ENCODE peak calls at places on chromosome 1, in five cellular contexts. F is GM23248, I is transverse colon, K is cardiac muscle cell, H is colonic mucosa. P is an unnamed sample.
A peak's percentile ranks its signal among the peaks of the same experiment; 100 is the strongest.

GRCh38 chr1:67840449-67840848 is 7.2 kb upstream of the GNG12 start:
- DNase-seq in F (peak; percentile 94), I (no peak), K (peak; percentile 94), H (no peak), P (no peak)

GRCh38 chr1:63101336-63101735 is 221.0 kb upstream of the FOXD3 start:
- DNase-seq in F (no peak), I (no peak), K (no peak), H (no peak), P (no peak)

GRCh38 chr1:223662943-223663342 is 2.6 kb downstream of the CAPN8 start:
- DNase-seq in F (no peak), I (no peak), K (no peak), H (no peak), P (no peak)

GRCh38 chr1:47709302-47710074 is 271.6 kb downstream of the FOXD2 start:
- DNase-seq in F (peak; percentile 47), I (peak; percentile 50), K (no peak), H (peak; percentile 54), P (no peak)

GRCh38 chr1:150807257-150807637 is 813 bp downstream of the CTSK start:
- DNase-seq in F (peak; percentile 54), I (no peak), K (peak; percentile 54), H (no peak), P (no peak)

GRCh38 chr1:76314730-76315129 is 240.2 kb downstream of the ST6GALNAC3 start:
- DNase-seq in F (no peak), I (no peak), K (no peak), H (no peak), P (no peak)

GRCh38 chr1:7614576-7615074 is 156.5 kb upstream of the VAMP3 start:
- DNase-seq in F (no peak), I (no peak), K (no peak), H (no peak), P (no peak)

GRCh38 chr1:18010408-18010807 is 97.2 kb upstream of the IGSF21 start:
- DNase-seq in F (no peak), I (no peak), K (no peak), H (no peak), P (no peak)

GRCh38 chr1:201455098-201455497 is 13.9 kb downstream of the PHLDA3 start:
- DNase-seq in F (no peak), I (no peak), K (no peak), H (no peak), P (no peak)

GRCh38 chr1:61056674-61057439 is 25.5 kb upstream of the NFIA start:
- DNase-seq in F (peak; percentile 72), I (peak; percentile 74), K (peak; percentile 75), H (peak; percentile 76), P (no peak)

GRCh38 chr1:30524840-30525617 is 198.4 kb downstream of the MATN1 start:
- DNase-seq in F (peak; percentile 26), I (no peak), K (no peak), H (no peak), P (no peak)

GRCh38 chr1:47187226-47187925 is 2.5 kb downstream of the PDZK1IP1 start:
- DNase-seq in F (no peak), I (no peak), K (no peak), H (no peak), P (no peak)

GRCh38 chr1:226365166-226365565 is 42.7 kb downstream of the PARP1 start:
- DNase-seq in F (no peak), I (no peak), K (no peak), H (no peak), P (no peak)

GRCh38 chr1:155977607-155978324 is 581 bp downstream of the ARHGEF2 start:
- DNase-seq in F (peak; percentile 59), I (peak; percentile 51), K (no peak), H (peak; percentile 53), P (no peak)

GRCh38 chr1:155978325-155978972 is at the start of gene ARHGEF2:
- DNase-seq in F (peak; percentile 74), I (peak; percentile 89), K (peak; percentile 69), H (peak; percentile 92), P (peak; percentile 68)

GRCh38 chr1:155979525-155980343 is 1.4 kb upstream of the ARHGEF2 start:
- DNase-seq in F (peak; percentile 63), I (peak; percentile 50), K (no peak), H (peak; percentile 51), P (no peak)

GRCh38 chr1:155976913-155977606 is 1.3 kb downstream of the ARHGEF2 start:
- DNase-seq in F (no peak), I (peak; percentile 26), K (no peak), H (no peak), P (no peak)

DNA sequence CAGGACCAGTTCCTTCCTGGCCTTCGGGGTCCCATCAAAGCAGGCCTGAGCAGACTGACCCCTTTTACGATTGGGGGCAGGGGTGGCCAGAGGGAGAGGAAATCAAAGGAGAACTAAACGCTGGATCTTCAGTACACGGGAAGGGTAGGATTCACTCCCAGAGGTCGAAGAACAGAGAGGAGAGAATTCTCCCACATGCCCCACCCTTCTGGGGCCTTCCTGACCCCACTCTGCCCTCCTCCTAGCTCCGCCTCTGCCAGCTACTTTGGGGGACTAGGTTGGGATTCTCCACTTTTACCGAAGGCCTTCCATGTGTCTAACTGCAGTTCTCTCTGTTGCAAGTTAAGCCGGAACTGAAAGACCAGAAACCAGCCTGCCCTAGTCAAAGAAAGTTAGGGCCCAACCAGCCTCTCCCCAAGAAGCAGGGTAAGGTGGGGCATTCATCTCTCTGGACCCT is 654 bp upstream of the ARHGEF2 start:
- DNase-seq in F (peak; percentile 65), I (peak; percentile 47), K (no peak), H (peak; percentile 73), P (no peak)
- H3K4me1 ChIP-seq in F (peaks cover 45% of the 10 kb centered on the region), I (peaks cover 48% of the 10 kb centered on the region), K (peaks cover 44% of the 10 kb centered on the region), H (peaks cover 4% of the 10 kb centered on the region), P (peaks cover 20% of the 10 kb centered on the region)

GRCh38 chr1:174225499-174226204 is 66.3 kb downstream of the RABGAP1L start:
- DNase-seq in F (no peak), I (no peak), K (no peak), H (no peak), P (no peak)
- H3K4me1 ChIP-seq in F (peaks cover 3% of the 10 kb centered on the region), I (no peaks in the 10 kb centered on the region), K (no peaks in the 10 kb centered on the region), H (no peaks in the 10 kb centered on the region), P (no peaks in the 10 kb centered on the region)

DNA sequence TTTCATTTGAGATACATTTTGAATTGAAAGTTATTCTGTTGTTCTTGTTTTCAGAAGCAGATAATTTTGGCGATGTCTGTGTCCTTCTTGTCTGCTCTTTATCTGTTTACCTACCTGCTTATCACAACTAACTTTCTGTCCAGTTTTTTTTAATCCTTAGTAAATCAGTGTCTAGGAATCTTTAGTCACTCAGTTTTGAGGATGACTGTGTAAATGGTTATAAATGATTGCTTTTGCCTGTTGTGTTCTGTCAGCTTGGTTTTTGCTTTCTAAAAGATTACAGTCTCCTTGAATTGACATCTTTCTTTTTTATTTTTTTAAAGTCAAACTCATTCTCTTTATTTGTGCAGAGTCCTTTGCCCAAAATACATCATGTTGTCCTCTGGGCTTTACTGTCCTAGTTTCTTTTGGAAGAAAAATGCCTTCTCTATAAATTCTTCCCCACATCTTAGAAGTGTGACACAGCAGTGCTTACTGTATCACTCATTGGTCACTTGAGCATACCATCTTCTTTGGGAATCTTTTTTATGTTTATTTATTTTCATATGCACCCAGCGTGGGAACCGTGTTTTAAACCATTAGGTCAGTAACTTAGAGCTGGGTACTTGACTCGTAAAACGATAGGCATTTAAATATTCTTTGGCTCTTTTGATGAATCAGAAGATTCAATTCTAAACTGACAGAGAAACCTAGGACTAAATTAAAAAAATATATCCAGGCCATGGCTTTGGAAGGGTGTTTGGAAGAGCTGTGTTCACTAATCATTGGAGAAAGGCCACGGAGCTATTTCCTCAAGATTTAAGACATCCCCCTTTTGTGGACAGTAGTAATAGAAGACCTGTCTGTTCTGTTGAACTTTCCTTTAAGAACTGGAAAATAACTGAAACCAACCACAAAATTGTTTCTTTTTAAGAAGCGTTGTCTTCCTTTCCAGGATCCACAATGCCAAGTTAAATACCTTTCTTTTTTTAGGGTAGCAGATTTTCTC is 20.9 kb downstream of the LAMC1 start:
- DNase-seq in F (peak; percentile 97), I (no peak), K (no peak), H (no peak), P (no peak)
- H3K4me1 ChIP-seq in F (peaks cover 88% of the 10 kb centered on the region), I (peaks cover 16% of the 10 kb centered on the region), K (peaks cover 22% of the 10 kb centered on the region), H (no peaks in the 10 kb centered on the region), P (no peaks in the 10 kb centered on the region)

GRCh38 chr1:180935326-180936109 is 22.8 kb downstream of the KIAA1614 start:
- DNase-seq in F (no peak), I (peak; percentile 49), K (no peak), H (peak; percentile 62), P (no peak)
- H3K4me1 ChIP-seq in F (no peaks in the 10 kb centered on the region), I (no peaks in the 10 kb centered on the region), K (peaks cover 20% of the 10 kb centered on the region), H (no peaks in the 10 kb centered on the region), P (no peaks in the 10 kb centered on the region)